ENCODE peak calls at places on chromosome 18, in four cellular contexts. Y is K562, M is HepG2, D is GM12878. J is an unnamed sample.

GRCh38 chr18:74654637-74655036 is 57.0 kb downstream of the ZNF407 start:
- DNase-seq in M (no peak), Y (no peak), D (no peak), J (no peak)

GRCh38 chr18:7133181-7133580 is 15.6 kb upstream of the LAMA1 start:
- DNase-seq in D (no peak), M (no peak), Y (no peak), J (no peak)

GRCh38 chr18:48735070-48735676 is 196.3 kb downstream of the CTIF start:
- DNase-seq in D (no peak), Y (no peak), M (no peak), J (peak)

GRCh38 chr18:55096261-55097026 is 137.2 kb upstream of the CCDC68 start:
- DNase-seq in D (no peak), M (peak), Y (peak), J (peak)

GRCh38 chr18:12327510-12328178 is 19.6 kb downstream of the TUBB6 start:
- DNase-seq in D (no peak), Y (peak), M (peak), J (peak)

GRCh38 chr18:53715243-53715853 is 509.1 kb downstream of the MBD2 start:
- DNase-seq in Y (no peak), M (no peak), D (no peak), J (peak)

GRCh38 chr18:48946329-48946835 is 4.4 kb downstream of the SMAD7 start:
- DNase-seq in M (peak), D (no peak), Y (no peak), J (no peak)

GRCh38 chr18:67612281-67612680 is 95.8 kb upstream of the DSEL start:
- DNase-seq in M (no peak), D (no peak), Y (no peak), J (no peak)

GRCh38 chr18:63523660-63524059 is 18.5 kb upstream of the SERPINB12 start:
- DNase-seq in M (no peak), Y (no peak), D (no peak), J (peak)

GRCh38 chr18:27787543-27787942 is 389.4 kb downstream of the CDH2 start:
- DNase-seq in M (no peak), D (no peak), Y (no peak), J (no peak)

GRCh38 chr18:36862182-36862581 is 33.3 kb downstream of the KIAA1328 start:
- DNase-seq in D (no peak), M (no peak), Y (no peak), J (no peak)

GRCh38 chr18:63126134-63127067 is 193.2 kb downstream of the BCL2 start:
- DNase-seq in M (no peak), Y (no peak), D (no peak), J (no peak)

GRCh38 chr18:12296087-12296403 is 12.0 kb upstream of the TUBB6 start:
- DNase-seq in M (no peak), Y (peak), D (no peak), J (no peak)

GRCh38 chr18:78878335-78878734 is 101.3 kb upstream of the SALL3 start:
- DNase-seq in Y (no peak), M (no peak), D (no peak), J (no peak)

GRCh38 chr18:78875998-78876650 is 103.5 kb upstream of the SALL3 start:
- DNase-seq in Y (no peak), D (no peak), M (no peak), J (no peak)

GRCh38 chr18:78873916-78874505 is 105.6 kb upstream of the SALL3 start:
- DNase-seq in D (no peak), M (no peak), Y (no peak), J (no peak)

GRCh38 chr18:78875268-78875997 is 104.2 kb upstream of the SALL3 start:
- DNase-seq in Y (peak), M (peak), D (no peak), J (peak)

DNA sequence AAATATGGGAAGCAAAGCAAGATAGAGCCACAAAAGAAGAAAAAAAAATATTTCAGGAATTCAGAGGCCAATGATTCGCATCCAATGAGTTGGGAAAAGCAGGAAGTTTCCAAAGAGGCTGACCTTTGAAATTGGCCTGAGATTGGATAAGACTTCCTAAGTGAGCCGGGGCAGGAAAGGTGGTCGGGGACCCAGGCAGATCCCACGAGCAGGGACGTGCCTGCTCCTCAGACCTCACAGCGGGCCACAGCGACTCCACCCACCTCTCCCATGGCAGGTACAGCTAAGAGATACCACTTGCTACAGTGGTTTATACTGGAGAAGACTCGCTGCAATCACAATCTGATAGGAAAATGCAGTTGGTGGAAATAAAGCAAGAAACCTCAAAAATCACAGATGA is 102.8 kb upstream of the SALL3 start:
- DNase-seq in Y (no peak), D (no peak), M (no peak), J (no peak)
- TF ChIP-seq POLR2AphosphoS5 in Y (no peak), D (no peak), M (no peak), J (no peak)

GRCh38 chr18:23626451-23627279 is 36.0 kb downstream of the ANKRD29 start:
- DNase-seq in Y (no peak), M (no peak), D (no peak), J (no peak)

GRCh38 chr18:23627964-23628363 is 34.7 kb downstream of the ANKRD29 start:
- DNase-seq in Y (no peak), M (no peak), D (no peak), J (no peak)

GRCh38 chr18:23629444-23629946 is 33.2 kb downstream of the ANKRD29 start:
- DNase-seq in M (peak), D (peak), Y (no peak), J (no peak)

GRCh38 chr18:23631312-23631711 is 31.4 kb downstream of the ANKRD29 start:
- DNase-seq in M (no peak), D (no peak), Y (no peak), J (no peak)

GRCh38 chr18:23627325-23627724 is 35.4 kb downstream of the ANKRD29 start:
- DNase-seq in M (peak), Y (no peak), D (no peak), J (no peak)
- TF ChIP-seq JUNB in M (no peak), Y (no peak), D (no peak), J (no peak)

GRCh38 chr18:59127047-59127446 is 12.6 kb upstream of the SEC11C start:
- DNase-seq in D (no peak), M (no peak), Y (no peak), J (peak)

GRCh38 chr18:59124370-59124704 is 15.3 kb upstream of the SEC11C start:
- DNase-seq in M (no peak), Y (no peak), D (no peak), J (no peak)

GRCh38 chr18:59123588-59124369 is 15.9 kb upstream of the SEC11C start:
- DNase-seq in D (no peak), M (no peak), Y (no peak), J (no peak)
- TF ChIP-seq POLR2AphosphoS5 in D (no peak), M (no peak), Y (no peak), J (no peak)

GRCh38 chr18:51953521-51953920 is 386.5 kb upstream of the DCC start:
- DNase-seq in D (peak), M (no peak), Y (no peak), J (no peak)
- TF ChIP-seq JUNB in D (peak), M (no peak), Y (no peak), J (no peak)

DNA sequence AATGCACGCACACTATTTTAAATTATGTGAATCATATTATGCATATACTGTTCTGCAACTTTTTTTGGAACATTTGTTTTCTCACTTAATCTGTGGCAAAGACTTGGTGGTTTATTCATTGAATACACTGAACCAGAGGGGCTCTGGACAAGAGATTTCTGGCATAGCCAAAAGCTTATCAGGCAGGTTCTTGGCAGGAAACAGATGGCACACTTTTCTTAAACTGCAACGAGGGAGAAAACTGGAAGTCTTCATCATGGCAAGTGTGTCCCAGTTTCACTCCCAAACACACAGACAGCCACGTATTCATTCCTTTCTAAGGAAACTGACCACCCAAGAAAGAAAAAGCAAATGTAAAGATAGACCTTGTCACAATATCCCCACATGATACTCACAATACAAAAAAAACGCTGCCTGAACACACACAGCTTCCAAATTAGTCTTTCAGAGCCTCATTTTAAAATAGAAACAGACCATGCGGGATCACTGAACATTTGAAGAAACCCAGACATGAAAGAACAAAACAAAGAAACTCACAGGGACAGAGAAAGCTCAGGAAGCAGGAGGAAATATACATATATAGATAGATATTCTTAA is 40.6 kb upstream of the RTTN start:
- DNase-seq in Y (no peak), D (no peak), M (no peak), J (no peak)
- TF ChIP-seq POLR2AphosphoS5 in Y (no peak), D (no peak), M (no peak), J (no peak)

DNA sequence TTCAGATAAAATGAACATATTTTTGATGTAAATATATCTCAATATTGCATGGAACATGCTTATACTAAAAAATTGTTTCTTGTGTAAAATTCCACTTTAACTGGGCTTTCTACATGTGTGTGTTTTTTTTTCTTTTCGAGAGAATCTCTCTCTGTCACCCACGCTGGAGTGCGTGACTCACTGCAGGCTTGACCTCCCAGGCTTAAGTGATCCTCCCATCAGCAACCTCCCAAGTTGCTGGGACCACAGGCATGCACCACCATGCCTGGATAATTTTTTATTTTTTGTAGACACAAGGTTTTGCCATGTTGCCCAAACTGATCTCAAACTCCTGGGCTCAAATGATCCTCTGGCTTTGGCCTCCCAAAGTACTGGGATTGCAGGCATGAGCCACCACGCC is 254.6 kb downstream of the LOXHD1 start:
- DNase-seq in Y (no peak), D (no peak), M (no peak), J (no peak)
- TF ChIP-seq JUNB in Y (no peak), D (no peak), M (no peak), J (no peak)

GRCh38 chr18:23452347-23452727 is 750 bp upstream of the RIOK3 start:
- DNase-seq in D (no peak), Y (no peak), M (no peak), J (no peak)

GRCh38 chr18:23452728-23453656 is at the start of gene RIOK3:
- DNase-seq in D (peak), M (peak), Y (peak), J (peak)

GRCh38 chr18:23451491-23451890 is 1.6 kb upstream of the RIOK3 start:
- DNase-seq in M (no peak), D (no peak), Y (no peak), J (no peak)

GRCh38 chr18:23451011-23451410 is 2.1 kb upstream of the RIOK3 start:
- DNase-seq in Y (no peak), M (no peak), D (no peak), J (no peak)

DNA sequence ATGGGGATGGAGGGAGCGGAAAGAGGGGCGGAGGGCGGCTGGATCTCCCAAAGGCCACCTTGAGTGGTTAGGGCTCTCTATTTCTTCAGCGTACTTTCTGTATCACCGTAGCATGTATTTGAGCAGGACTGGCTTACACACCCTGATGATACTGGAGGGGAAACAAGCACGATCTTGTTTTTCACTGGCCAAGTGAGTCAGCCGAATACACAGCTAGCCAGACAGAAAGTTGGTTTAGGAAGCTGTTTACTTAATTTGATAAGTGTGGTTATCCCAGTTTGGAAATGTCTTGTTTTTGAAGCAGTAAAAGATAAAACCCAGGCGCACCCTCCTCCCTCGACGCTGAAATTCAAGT is 547 bp downstream of the RIOK3 start:
- DNase-seq in Y (no peak), M (peak), D (no peak), J (no peak)
- TF ChIP-seq POLR2AphosphoS5 in Y (no peak), M (no peak), D (no peak), J (no peak)

GRCh38 chr18:2656237-2657042 is 914 bp downstream of the SMCHD1 start:
- DNase-seq in M (peak), D (no peak), Y (peak), J (peak)
- TF ChIP-seq JUNB in M (no peak), D (no peak), Y (no peak), J (no peak)

DNA sequence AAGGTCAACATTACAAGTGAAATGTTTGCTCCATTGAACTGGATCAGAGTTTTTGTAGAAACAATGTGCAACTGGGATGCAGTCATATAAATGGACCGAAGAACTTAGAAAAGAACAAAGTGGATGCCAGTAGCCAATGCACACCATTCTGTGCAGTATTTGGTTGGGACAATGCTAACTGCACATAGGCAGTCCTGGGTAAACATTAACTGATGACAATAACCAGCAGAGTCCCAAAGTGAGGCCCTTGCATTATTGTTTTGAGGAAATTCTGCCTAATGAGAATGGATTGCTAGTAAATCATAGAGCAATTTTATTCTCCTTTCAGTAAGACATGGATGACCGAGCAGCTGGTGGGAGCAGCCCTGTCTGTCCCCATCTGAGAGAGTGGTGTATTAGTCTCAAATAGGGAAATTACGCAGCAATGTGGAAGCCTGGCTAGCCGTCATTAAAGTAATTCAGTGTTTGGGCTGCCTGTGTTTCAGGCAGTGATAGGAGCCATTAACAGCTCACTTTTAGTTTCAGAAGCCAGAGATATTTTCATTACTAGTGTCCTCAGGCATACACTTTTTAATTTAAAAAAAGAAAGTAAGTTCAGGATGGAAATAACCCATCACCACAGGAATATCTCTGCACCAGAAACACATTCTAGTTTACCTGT is 94.9 kb downstream of the KCTD1 start:
- DNase-seq in M (no peak), D (no peak), Y (no peak), J (no peak)
- TF ChIP-seq POLR2AphosphoS5 in M (no peak), D (no peak), Y (no peak), J (no peak)